ENCODE peak calls at places on chromosomes 5 and 9, in nine cellular contexts. P is esophagus squamous epithelium, J is right lobe of liver, F is GM12878, H is A549, W is NB4, Z is HepG2, G is heart left ventricle, L is lower leg skin. N is an unnamed sample.

GRCh38 chr9:2122299-2122698 is 107.2 kb downstream of the SMARCA2 start:
- DNase-seq in P (no peak), H (no peak), J (no peak), F (no peak), W (no peak), Z (no peak), L (no peak), G (no peak), N (no peak)

GRCh38 chr9:138115506-138115905 is 237.9 kb downstream of the CACNA1B start:
- DNase-seq in F (no peak), Z (no peak), P (no peak), J (no peak), W (no peak), G (no peak), L (peak), H (no peak), N (no peak)

GRCh38 chr9:92463989-92464388 is 18.3 kb downstream of the ASPN start:
- DNase-seq in G (no peak), F (no peak), H (no peak), W (no peak), L (no peak), J (no peak), Z (no peak), P (no peak), N (peak)

GRCh38 chr9:137762414-137763061 is 115.0 kb upstream of the CACNA1B start:
- DNase-seq in J (no peak), Z (no peak), L (no peak), G (no peak), F (peak), P (no peak), H (no peak), W (no peak), N (no peak)

GRCh38 chr5:80275347-80275746 is 19.5 kb upstream of the SERINC5 start:
- DNase-seq in P (no peak), W (peak), J (no peak), Z (peak), F (no peak), G (no peak), H (no peak), L (no peak), N (no peak)

GRCh38 chr5:37495668-37496067 is 116.5 kb downstream of the WDR70 start:
- DNase-seq in J (no peak), L (no peak), W (no peak), Z (no peak), H (no peak), P (no peak), G (no peak), F (no peak), N (no peak)

GRCh38 chr5:74394924-74395880 is 245.3 kb downstream of the ENC1 start:
- DNase-seq in L (peak), H (no peak), J (no peak), F (no peak), P (no peak), Z (peak), W (peak), G (no peak), N (no peak)

GRCh38 chr5:168114444-168115017 is 176.9 kb upstream of the WWC1 start:
- DNase-seq in P (no peak), G (no peak), W (peak), F (no peak), H (peak), L (no peak), Z (peak), J (peak), N (peak)

GRCh38 chr5:1511651-1512540 is 11.9 kb downstream of the LPCAT1 start:
- DNase-seq in L (peak), J (peak), F (no peak), Z (no peak), P (no peak), H (peak), G (peak), W (peak), N (peak)

GRCh38 chr5:150067405-150067960 is 18.9 kb downstream of the CSF1R start:
- DNase-seq in F (no peak), H (no peak), W (peak), J (no peak), P (no peak), L (no peak), Z (no peak), G (no peak), N (no peak)

GRCh38 chr5:68343421-68343826 is 127.9 kb downstream of the PIK3R1 start:
- DNase-seq in H (peak), F (peak), J (no peak), Z (no peak), L (no peak), P (no peak), W (no peak), G (peak), N (peak)

GRCh38 chr9:130300739-130301138 is 35.2 kb downstream of the HMCN2 start:
- DNase-seq in W (no peak), G (no peak), Z (no peak), J (peak), L (no peak), H (no peak), F (no peak), P (no peak), N (no peak)

GRCh38 chr5:39494099-39494498 is 69.3 kb upstream of the DAB2 start:
- DNase-seq in J (no peak), H (no peak), L (no peak), P (no peak), Z (no peak), F (no peak), G (no peak), W (no peak), N (no peak)

GRCh38 chr5:59745422-59745863 is 148.1 kb downstream of the PDE4D start:
- DNase-seq in J (no peak), L (no peak), G (peak), F (no peak), Z (no peak), W (no peak), P (no peak), H (peak), N (no peak)

GRCh38 chr5:96582343-96582742 is 79.8 kb upstream of the CAST start:
- DNase-seq in H (no peak), F (no peak), L (no peak), Z (no peak), J (no peak), W (no peak), P (no peak), G (no peak), N (peak)

GRCh38 chr9:86515221-86515620 is 161.0 kb upstream of the TUT7 start:
- DNase-seq in P (no peak), H (no peak), G (no peak), Z (no peak), J (no peak), L (no peak), W (no peak), F (no peak), N (no peak)

GRCh38 chr5:172820046-172820767 is 13.8 kb upstream of the ERGIC1 start:
- DNase-seq in L (no peak), F (no peak), Z (no peak), W (no peak), H (no peak), P (no peak), G (peak), J (no peak), N (no peak)

GRCh38 chr5:179866241-179867078 is 7.8 kb upstream of the MRNIP start:
- DNase-seq in W (peak), G (no peak), J (no peak), F (peak), H (no peak), L (no peak), P (no peak), Z (no peak), N (no peak)

GRCh38 chr5:59128646-59129290 is 545.9 kb downstream of the RAB3C start:
- DNase-seq in Z (no peak), H (no peak), F (no peak), J (no peak), W (no peak), G (no peak), P (no peak), L (no peak), N (no peak)

GRCh38 chr5:10453564-10453963 is 11.9 kb downstream of the ROPN1L start:
- DNase-seq in G (no peak), Z (no peak), W (no peak), L (no peak), J (no peak), F (no peak), H (no peak), P (no peak), N (peak)

GRCh38 chr9:37920471-37921167 is 16.7 kb upstream of the SLC25A51 start:
- DNase-seq in Z (no peak), G (no peak), P (no peak), F (no peak), L (peak), W (peak), H (no peak), J (no peak), N (no peak)

GRCh38 chr9:96868709-96869108 is 14.4 kb upstream of the ZNF782 start:
- DNase-seq in W (no peak), H (no peak), L (no peak), F (no peak), Z (no peak), P (no peak), J (no peak), G (no peak), N (no peak)

GRCh38 chr5:62791059-62791458 is 212.4 kb downstream of the LRRC70 start:
- DNase-seq in L (no peak), H (no peak), G (no peak), F (no peak), Z (peak), J (no peak), P (no peak), W (peak), N (no peak)

GRCh38 chr9:6984941-6985578 is 227.3 kb downstream of the KDM4C start:
- DNase-seq in F (no peak), J (no peak), L (no peak), P (no peak), H (no peak), G (no peak), Z (no peak), W (no peak), N (no peak)

GRCh38 chr5:204966-205670 is 12.8 kb downstream of the CCDC127 start:
- DNase-seq in L (peak), H (no peak), J (no peak), P (no peak), W (no peak), G (no peak), Z (no peak), F (no peak), N (no peak)

GRCh38 chr5:201672-202071 is 10.4 kb downstream of the LRRC14B start:
- DNase-seq in G (no peak), W (no peak), L (no peak), H (no peak), P (no peak), F (no peak), Z (no peak), J (no peak), N (no peak)

GRCh38 chr5:204462-204861 is 13.2 kb downstream of the LRRC14B start:
- DNase-seq in H (no peak), W (no peak), P (no peak), Z (no peak), L (no peak), G (no peak), J (no peak), F (no peak), N (no peak)

GRCh38 chr5:200985-201384 is 9.7 kb downstream of the LRRC14B start:
- DNase-seq in W (no peak), F (no peak), L (no peak), J (no peak), P (no peak), H (no peak), Z (no peak), G (no peak), N (no peak)

DNA sequence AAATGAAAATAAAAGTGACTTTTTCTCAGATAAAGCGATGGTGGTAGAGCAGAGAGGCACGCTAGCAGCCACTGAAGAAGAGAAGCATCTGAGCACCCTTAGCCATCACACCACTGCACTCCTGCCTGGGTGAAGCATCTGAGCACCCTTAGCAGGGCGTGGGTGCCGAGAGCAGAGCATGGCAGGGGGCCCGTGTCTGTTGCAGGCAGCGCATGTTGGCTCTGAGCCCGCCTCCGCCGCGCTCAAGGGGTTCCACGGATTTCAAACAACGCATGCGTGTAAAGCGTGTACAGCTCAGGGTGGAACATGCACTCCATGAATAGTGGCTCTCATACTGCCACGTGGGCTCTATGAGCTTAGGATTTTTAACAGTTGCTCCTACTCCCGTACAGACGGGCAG is 12.0 kb downstream of the LRRC14B start:
- DNase-seq in F (no peak), P (no peak), J (no peak), W (no peak), L (no peak), Z (no peak), H (no peak), G (no peak), N (no peak)
- TF ChIP-seq POLR2A in F (no peak), P (no peak), J (no peak), W (no peak), L (no peak), Z (no peak), H (no peak), G (no peak), N (no peak)

GRCh38 chr5:53003144-53003543 is 14.0 kb downstream of the ITGA2 start:
- DNase-seq in W (no peak), F (no peak), Z (no peak), H (no peak), G (no peak), J (no peak), P (no peak), L (no peak), N (no peak)
- TF ChIP-seq POLR2A in W (no peak), F (no peak), Z (no peak), H (no peak), G (no peak), J (no peak), P (no peak), L (no peak), N (no peak)

GRCh38 chr9:120860083-120860482 is 16.9 kb downstream of the PHF19 start:
- DNase-seq in H (no peak), P (no peak), W (no peak), J (no peak), G (no peak), Z (no peak), F (no peak), L (peak), N (no peak)

GRCh38 chr9:120863833-120864232 is 13.2 kb downstream of the PHF19 start:
- DNase-seq in J (no peak), L (no peak), W (no peak), P (no peak), Z (no peak), G (no peak), F (no peak), H (no peak), N (no peak)

GRCh38 chr9:120861935-120862334 is 15.1 kb downstream of the PHF19 start:
- DNase-seq in J (no peak), G (no peak), W (no peak), H (no peak), Z (no peak), L (peak), P (no peak), F (no peak), N (no peak)

GRCh38 chr9:120864719-120865118 is 12.3 kb downstream of the PHF19 start:
- DNase-seq in Z (no peak), L (no peak), F (no peak), J (no peak), P (no peak), H (no peak), G (no peak), W (no peak), N (no peak)

DNA sequence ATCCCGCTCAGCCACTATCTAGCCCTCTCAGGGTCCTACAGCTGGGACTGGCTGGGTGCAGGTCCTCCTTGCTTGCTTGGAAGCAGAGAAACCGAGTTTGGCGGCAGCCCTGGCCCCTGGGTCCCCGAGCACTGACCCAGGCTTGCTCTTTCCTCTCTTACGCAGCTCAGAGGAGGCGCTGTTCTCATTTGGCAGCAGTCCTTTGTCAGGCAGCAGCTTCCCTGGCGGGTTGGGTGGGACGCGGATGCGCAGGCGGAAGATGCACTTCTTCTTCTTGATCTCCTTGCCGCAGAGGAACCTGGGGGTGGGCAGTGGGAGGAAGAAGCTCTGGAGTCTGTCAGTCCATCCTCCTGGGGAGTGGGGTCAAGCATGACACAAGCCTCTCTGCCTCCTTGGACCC is 14.5 kb downstream of the PHF19 start:
- DNase-seq in H (no peak), J (no peak), F (no peak), W (no peak), G (no peak), Z (no peak), L (peak), P (no peak), N (no peak)
- TF ChIP-seq POLR2A in H (no peak), J (no peak), F (no peak), W (no peak), G (no peak), Z (no peak), L (no peak), P (no peak), N (no peak)

DNA sequence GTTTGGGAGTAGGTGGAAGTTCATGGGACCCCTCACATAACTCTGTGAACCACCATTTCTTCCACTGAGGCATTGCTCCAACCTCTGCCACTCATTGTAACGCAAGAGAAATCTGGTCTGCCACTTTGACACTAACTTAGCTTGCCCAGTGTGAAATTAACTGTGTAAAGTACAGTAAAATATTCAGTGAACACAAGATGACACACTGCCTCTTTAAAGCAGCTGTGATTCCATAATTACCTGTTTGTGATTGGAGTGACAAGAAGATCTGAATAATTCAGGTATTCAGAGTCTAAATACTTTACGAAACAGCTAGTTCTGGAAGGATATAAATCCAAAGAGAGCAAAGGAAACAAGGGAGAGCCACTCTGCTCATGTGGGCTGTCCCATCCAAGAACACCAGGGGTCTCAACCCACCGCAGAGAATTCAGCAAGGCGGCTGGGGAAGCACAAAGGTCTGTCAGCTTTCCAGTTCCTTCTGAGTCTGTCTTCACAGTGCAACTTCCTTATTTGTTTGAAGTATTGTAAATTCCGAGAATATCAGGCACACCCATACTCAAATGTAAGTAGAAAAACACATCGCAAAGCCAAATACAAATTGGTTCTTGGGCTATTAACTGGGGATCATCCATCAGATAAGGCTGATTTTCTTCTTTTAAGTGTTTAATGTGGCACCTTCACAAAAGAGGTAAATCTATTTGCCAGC is 86.9 kb downstream of the GNAQ start:
- DNase-seq in W (peak), F (no peak), Z (no peak), J (no peak), G (peak), H (no peak), L (no peak), P (no peak), N (no peak)
- TF ChIP-seq POLR2A in W (no peak), F (no peak), Z (no peak), J (no peak), G (no peak), H (no peak), L (no peak), P (no peak), N (no peak)

GRCh38 chr5:124746916-124747769 is 704 bp upstream of the ZNF608 start:
- DNase-seq in L (peak), F (peak), G (peak), P (peak), Z (peak), J (peak), W (no peak), H (peak), N (no peak)
- TF ChIP-seq POLR2A in L (no peak), F (no peak), G (peak), P (peak), Z (no peak), J (peak), W (no peak), H (no peak), N (no peak)

DNA sequence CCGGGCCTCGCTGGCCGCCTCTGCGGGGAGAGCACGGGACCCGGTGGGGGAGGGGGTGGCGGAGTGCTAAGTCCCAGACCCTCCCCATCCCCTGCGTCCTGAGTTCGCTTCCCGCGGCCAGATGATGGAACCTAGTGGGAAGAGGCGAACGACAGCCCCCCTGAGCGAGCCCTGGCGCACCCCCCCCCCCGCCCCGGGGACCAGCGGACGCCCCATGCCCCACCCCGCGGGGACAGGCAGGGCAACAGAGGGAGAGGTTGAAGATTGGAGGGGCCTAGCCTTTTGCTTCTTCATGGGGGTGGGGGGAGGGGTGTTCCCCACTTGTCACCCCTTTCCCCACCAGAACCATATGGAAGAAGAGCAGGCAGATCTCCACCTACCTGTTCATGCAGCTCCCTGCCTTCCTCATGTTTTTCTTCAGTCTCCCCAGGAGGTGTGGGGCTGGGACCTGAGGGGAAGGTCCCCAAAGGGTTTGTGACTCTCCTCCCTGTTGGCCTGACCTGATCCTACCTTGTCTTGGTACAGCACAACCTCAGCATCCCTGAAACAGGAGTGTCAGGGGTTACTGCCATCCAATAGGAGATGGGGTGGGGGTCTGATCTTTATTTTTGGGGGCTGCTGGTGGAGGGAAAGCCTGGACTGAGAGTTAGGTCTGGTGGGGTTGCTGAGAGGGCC is 482 bp downstream of the FAM53C start:
- DNase-seq in G (no peak), H (no peak), W (no peak), J (no peak), F (no peak), P (no peak), L (no peak), Z (no peak), N (no peak)
- TF ChIP-seq POLR2A in G (no peak), H (no peak), W (no peak), J (no peak), F (no peak), P (no peak), L (no peak), Z (no peak), N (no peak)

N was measured in H54.